ENCODE peak calls at places on chromosomes 13 and 19, in five cellular contexts. V, K, J, N and P are unnamed samples.

GRCh38 chr19:35303357-35303915 is 11.5 kb downstream of the MAG start:
- DNase-seq in N (no peak), J (no peak), V (no peak), K (no peak), P (no peak)

GRCh38 chr19:13074378-13074777 is 28.3 kb downstream of the LYL1 start:
- DNase-seq in V (no peak), J (peak), K (no peak), N (no peak), P (no peak)

GRCh38 chr13:24745861-24746617 is 17.9 kb upstream of the RNF17 start:
- DNase-seq in V (no peak), J (no peak), N (no peak), K (no peak), P (no peak)

GRCh38 chr13:98313938-98314292 is 136.8 kb upstream of the RNF113B start:
- DNase-seq in N (no peak), K (no peak), J (no peak), V (no peak), P (no peak)

GRCh38 chr13:99731747-99732146 is 230.5 kb downstream of the TM9SF2 start:
- DNase-seq in J (no peak), K (no peak), N (no peak), V (no peak), P (no peak)

GRCh38 chr19:16208847-16209246 is 11.1 kb downstream of the AP1M1 start:
- DNase-seq in V (no peak), N (no peak), K (no peak), J (no peak), P (no peak)

GRCh38 chr13:100789025-100789424 is 114.4 kb upstream of the TMTC4 start:
- DNase-seq in N (no peak), J (no peak), V (no peak), K (no peak), P (no peak)

GRCh38 chr13:94550030-94550738 is 45.8 kb downstream of the TGDS start:
- DNase-seq in J (peak), N (no peak), V (no peak), K (peak), P (peak)

GRCh38 chr13:93289047-93289446 is 62.4 kb downstream of the GPC6 start:
- DNase-seq in J (no peak), V (no peak), K (no peak), N (no peak), P (no peak)

GRCh38 chr13:94677799-94678198 is 34.5 kb downstream of the SOX21 start:
- DNase-seq in N (no peak), J (no peak), K (no peak), V (no peak), P (no peak)